ENCODE peak calls at places on chromosomes 16 and 17, in eight cellular contexts. L, W, A, N, K, Z, M and U are unnamed samples.

GRCh38 chr16:68300736-68301459 is 9.8 kb downstream of the SLC7A6OS start:
- DNase-seq in L (no peak), K (no peak), M (no peak), W (no peak), Z (no peak), N (no peak), A (no peak), U (no peak)

GRCh38 chr16:54194008-54194731 is 92.4 kb downstream of the IRX3 start:
- DNase-seq in W (no peak), Z (no peak), A (peak; percentile 21), L (peak; percentile 70), M (no peak), N (peak; percentile 50), K (no peak), U (peak; percentile 95)

GRCh38 chr17:47841488-47842308 is 625 bp upstream of the SCRN2 start:
- DNase-seq in A (no peak), N (no peak), Z (no peak), M (no peak), W (no peak), K (no peak), L (no peak), U (no peak)

GRCh38 chr17:39400547-39401411 is 647 bp downstream of the FBXL20 start:
- DNase-seq in Z (no peak), M (no peak), W (no peak), A (peak; percentile 12), L (no peak), N (peak; percentile 37), K (no peak), U (no peak)

GRCh38 chr17:82214012-82214628 is 1.5 kb upstream of the CCDC57 start:
- DNase-seq in Z (no peak), A (no peak), N (no peak), K (no peak), W (no peak), M (no peak), L (no peak), U (no peak)

GRCh38 chr16:87047221-87048037 is 269.8 kb downstream of the C16orf95 start:
- DNase-seq in A (no peak), L (no peak), Z (peak; percentile 45), N (no peak), M (no peak), K (no peak), W (no peak), U (no peak)

GRCh38 chr16:86095131-86095752 is 196.3 kb downstream of the IRF8 start:
- DNase-seq in N (no peak), K (no peak), M (no peak), Z (no peak), A (no peak), W (no peak), L (no peak), U (no peak)

GRCh38 chr17:72631568-72631967 is 460.9 kb downstream of the SLC39A11 start:
- DNase-seq in W (no peak), N (no peak), Z (no peak), A (no peak), L (no peak), K (no peak), M (no peak), U (no peak)

GRCh38 chr17:12691173-12691572 is 25.5 kb downstream of the MYOCD start:
- DNase-seq in L (no peak), A (peak; percentile 7), N (no peak), W (no peak), K (no peak), Z (peak; percentile 53), M (no peak), U (no peak)

GRCh38 chr16:19997264-19997663 is 76.4 kb downstream of the GPR139 start:
- DNase-seq in K (no peak), W (no peak), A (no peak), L (no peak), M (no peak), Z (no peak), N (no peak), U (no peak)

GRCh38 chr17:47719411-47720152 is 13.5 kb upstream of the TBX21 start:
- DNase-seq in Z (peak; percentile 72), M (no peak), K (no peak), L (no peak), A (no peak), N (no peak), W (no peak), U (no peak)

GRCh38 chr17:6642592-6642991 is 1.7 kb downstream of the TXNDC17 start:
- DNase-seq in M (no peak), L (no peak), W (no peak), K (no peak), N (no peak), Z (peak; percentile 14), A (no peak), U (no peak)

GRCh38 chr16:55390838-55391237 is 66.8 kb downstream of the IRX6 start:
- DNase-seq in L (no peak), A (no peak), N (no peak), M (no peak), W (no peak), Z (no peak), K (no peak), U (no peak)

DNA sequence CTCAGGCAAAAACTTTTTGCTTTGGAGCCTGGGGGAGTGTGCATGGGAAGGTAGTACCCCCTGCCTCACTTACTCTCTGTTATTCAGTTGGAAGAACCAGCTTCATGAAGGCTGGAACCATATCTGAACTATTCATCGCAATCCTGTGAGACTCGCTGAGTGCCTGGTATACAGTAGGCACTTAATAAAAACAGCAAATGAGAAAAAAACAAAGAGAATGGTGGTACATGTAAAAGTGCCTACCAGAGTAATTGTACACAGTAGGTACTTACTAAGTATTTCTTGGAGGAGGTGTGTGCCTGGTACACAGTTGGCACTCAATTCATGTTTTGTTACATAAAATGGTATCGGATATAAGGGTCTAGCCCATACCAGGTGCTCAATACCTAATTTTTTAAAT is 75.2 kb downstream of the MYH11 start:
- DNase-seq in M (no peak), Z (no peak), K (no peak), A (no peak), N (no peak), L (no peak), W (no peak), U (no peak)
- H3K4me1 ChIP-seq in M (peaks cover 100% of the 10 kb centered on the region), Z (no peaks in the 10 kb centered on the region), K (no peaks in the 10 kb centered on the region), A (no peaks in the 10 kb centered on the region), N (no peaks in the 10 kb centered on the region), L (no peaks in the 10 kb centered on the region), W (no peaks in the 10 kb centered on the region), U (no peaks in the 10 kb centered on the region)

GRCh38 chr17:58329808-58330543 is 1.4 kb upstream of the TSPOAP1 start:
- DNase-seq in K (peak; percentile 43), L (no peak), M (no peak), W (no peak), N (no peak), A (no peak), Z (no peak), U (no peak)

GRCh38 chr17:58332720-58333395 is 4.3 kb upstream of the TSPOAP1 start:
- DNase-seq in W (no peak), A (no peak), N (no peak), K (peak; percentile 77), L (no peak), M (no peak), Z (no peak), U (no peak)

GRCh38 chr17:58331815-58332719 is 3.5 kb upstream of the TSPOAP1 start:
- DNase-seq in A (peak; percentile 75), K (peak; percentile 98), L (no peak), Z (no peak), M (no peak), W (no peak), N (peak; percentile 64), U (peak; percentile 71)

GRCh38 chr17:58330544-58330996 is 2.0 kb upstream of the TSPOAP1 start:
- DNase-seq in N (no peak), L (no peak), W (no peak), K (no peak), A (no peak), Z (no peak), M (no peak), U (no peak)

GRCh38 chr17:58330997-58331814 is 2.6 kb upstream of the TSPOAP1 start:
- DNase-seq in M (no peak), Z (no peak), K (peak; percentile 88), A (peak; percentile 59), W (no peak), N (no peak), L (no peak), U (peak; percentile 69)
- H3K27ac ChIP-seq in M (peak overlapping the region; percentile 39), Z (no peak overlapping the region), K (peak overlapping the region; percentile 97), A (peak overlapping the region; percentile 17), W (no peak overlapping the region), N (no peak overlapping the region), L (no peak overlapping the region), U (peak overlapping the region; percentile 38)

DNA sequence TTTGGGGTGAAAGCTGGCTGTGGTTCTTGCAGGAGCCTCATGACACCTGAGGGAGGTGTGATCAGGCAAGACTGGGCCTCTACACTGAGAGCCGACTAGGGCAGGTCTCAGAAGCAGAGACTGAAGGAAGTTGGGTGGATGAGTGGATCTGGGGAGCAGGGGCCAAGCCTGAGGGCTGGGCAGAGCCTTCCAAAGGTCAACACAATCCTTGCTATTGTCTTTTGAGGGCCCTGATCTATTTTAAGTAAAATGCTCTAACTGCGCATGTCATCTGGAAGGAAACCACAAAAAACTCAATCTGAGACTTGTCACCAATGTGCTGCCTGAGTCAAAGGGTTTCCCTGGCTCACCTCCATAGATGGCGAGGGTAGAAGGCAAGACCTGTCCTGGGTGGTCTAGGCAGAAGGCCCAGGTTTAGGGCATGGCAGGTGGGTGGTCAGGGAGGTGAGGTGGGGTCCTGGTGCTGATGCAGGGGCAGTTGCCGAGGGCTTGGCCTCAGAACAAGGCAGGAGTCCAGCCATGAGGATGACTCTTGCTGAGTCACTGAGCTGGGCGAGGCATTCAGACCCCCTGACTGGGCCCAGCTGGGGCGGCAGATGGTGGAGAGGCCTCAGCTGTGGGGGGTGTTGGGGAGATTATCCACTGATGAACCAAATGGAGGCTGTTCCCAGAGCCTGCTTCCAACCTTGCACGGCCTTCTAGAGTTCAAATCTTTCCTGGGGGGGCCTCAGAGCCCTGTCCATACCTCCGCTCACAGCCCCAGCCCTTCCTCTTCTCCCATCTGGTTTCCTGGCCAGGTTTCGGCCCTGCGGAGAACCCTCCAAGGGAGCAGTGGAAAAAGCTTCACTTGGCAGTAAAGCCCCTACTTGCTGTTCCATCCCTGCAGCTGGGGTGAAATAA is 5.1 kb downstream of the MVP start:
- DNase-seq in A (no peak), M (no peak), W (peak; percentile 78), N (peak; percentile 77), K (no peak), L (no peak), Z (peak; percentile 90), U (peak; percentile 55)
- TF ChIP-seq POLR2A in A (no peak), M (no peak), W (no peak), N (no peak), K (peak; percentile 66), L (no peak), Z (no peak), U (no peak)

DNA sequence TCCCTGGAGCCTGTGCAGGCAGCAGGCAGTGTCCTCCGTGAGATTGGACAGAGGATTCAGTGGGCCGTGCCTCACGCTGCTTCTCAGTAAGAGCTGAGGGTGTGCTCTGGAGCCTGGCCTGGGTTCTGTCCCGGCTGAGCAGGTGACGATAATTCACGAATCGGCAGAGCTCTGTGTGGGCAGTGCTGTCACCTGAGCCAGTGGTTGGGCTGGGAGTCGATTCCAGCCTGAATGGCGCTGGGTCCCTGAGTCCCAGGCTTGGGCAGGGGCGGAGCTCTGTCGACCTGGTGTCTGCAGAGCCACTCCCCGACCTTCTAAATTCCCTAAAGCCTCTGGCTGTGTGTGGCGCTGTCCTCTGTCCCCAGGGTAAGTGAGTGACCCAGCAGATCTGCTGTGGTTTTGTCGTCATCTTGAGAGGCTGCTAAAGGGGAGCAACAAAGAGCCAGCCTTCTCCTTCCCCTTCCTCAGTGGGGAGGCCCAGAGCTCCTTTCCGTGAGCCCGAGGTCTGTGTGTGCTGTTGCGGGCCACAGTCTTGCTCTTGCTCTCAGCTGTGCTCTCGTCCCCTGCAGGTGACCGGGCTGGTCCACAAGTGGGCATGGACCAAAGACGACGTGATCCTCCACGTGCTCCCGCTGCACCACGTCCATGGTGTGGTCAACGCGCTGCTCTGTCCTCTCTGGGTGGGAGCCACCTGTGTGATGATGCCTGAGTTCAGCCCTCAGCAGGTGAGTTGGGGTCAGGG is 8.6 kb downstream of the ACSF3 start:
- DNase-seq in N (no peak), W (no peak), M (no peak), Z (no peak), A (no peak), K (no peak), L (no peak), U (no peak)
- H3K4me1 ChIP-seq in N (no peaks in the 10 kb centered on the region), W (no peaks in the 10 kb centered on the region), M (peaks cover 3% of the 10 kb centered on the region), Z (no peaks in the 10 kb centered on the region), A (peaks cover 14% of the 10 kb centered on the region), K (peaks cover 59% of the 10 kb centered on the region), L (peaks cover 4% of the 10 kb centered on the region), U (no peaks in the 10 kb centered on the region)